ENCODE peak calls at places on chromosomes 12 and 14, in six cellular contexts. Y is activated gamma-delta T cell treated with anti-CD3 and anti-CD28 coated beads, Interleukin-2, amount 50 U/mL, for 16 hours; D is right atrium auricular region; B is lung; R is CD8-positive, alpha-beta T cell; W is activated T-cell treated with anti-CD3 and anti-CD28 coated beads, Interleukin-2, amount 50 U/mL, for 24 hours. X is an unnamed sample.

GRCh38 chr12:85626031-85626781 is 210.0 kb downstream of the RASSF9 start:
- DNase-seq in Y (no peak), D (no peak), B (no peak), R (no peak), W (no peak), X (no peak)

GRCh38 chr12:116542345-116542950 is 16.7 kb upstream of the MAP1LC3B2 start:
- DNase-seq in Y (no peak), D (no peak), B (no peak), R (no peak), W (no peak), X (no peak)

GRCh38 chr12:6662602-6662905 is 365 bp downstream of the ING4 start:
- DNase-seq in Y (no peak), D (no peak), B (no peak), R (no peak), W (no peak), X (no peak)

GRCh38 chr12:57518920-57519757 is 1.2 kb downstream of the DDIT3 start:
- DNase-seq in Y (no peak), D (no peak), B (peak), R (no peak), W (no peak), X (peak)

GRCh38 chr14:22845103-22845394 is 8.7 kb downstream of the MMP14 start:
- DNase-seq in Y (no peak), D (no peak), B (no peak), R (no peak), W (no peak), X (no peak)

GRCh38 chr14:95460647-95461478 is 55.6 kb downstream of the SYNE3 start:
- DNase-seq in Y (no peak), D (no peak), B (no peak), R (no peak), W (no peak), X (no peak)

GRCh38 chr14:68961781-68962584 is 17.1 kb downstream of the ACTN1 start:
- DNase-seq in Y (no peak), D (no peak), B (no peak), R (no peak), W (no peak), X (no peak)

GRCh38 chr12:112458751-112459150 is 40.0 kb downstream of the PTPN11 start:
- DNase-seq in Y (no peak), D (no peak), B (no peak), R (no peak), W (no peak), X (no peak)

GRCh38 chr12:46677749-46678148 is 148.0 kb downstream of the SLC38A4 start:
- DNase-seq in Y (no peak), D (no peak), B (no peak), R (no peak), W (no peak), X (no peak)

GRCh38 chr14:94028450-94028826 is 2.3 kb downstream of the OTUB2 start:
- DNase-seq in Y (peak), D (no peak), B (no peak), R (peak), W (peak), X (no peak)

GRCh38 chr12:52082988-52083637 is 3.6 kb downstream of the SMIM41 start:
- DNase-seq in Y (peak), D (peak), B (peak), R (peak), W (peak), X (no peak)

GRCh38 chr12:82912406-82912805 is 225.7 kb downstream of the TMTC2 start:
- DNase-seq in Y (no peak), D (no peak), B (no peak), R (no peak), W (no peak), X (no peak)

GRCh38 chr14:74660863-74661262 is 48.8 kb upstream of the LTBP2 start:
- DNase-seq in Y (no peak), D (no peak), B (no peak), R (no peak), W (no peak), X (no peak)

GRCh38 chr12:62543324-62543723 is 76.7 kb downstream of the MON2 start:
- DNase-seq in Y (no peak), D (no peak), B (no peak), R (no peak), W (no peak), X (no peak)

GRCh38 chr14:105300542-105301102 is at the start of gene BRF1:
- DNase-seq in Y (peak), D (peak), B (peak), R (peak), W (peak), X (peak)

GRCh38 chr14:92386637-92387036 is 63.7 kb downstream of the SLC24A4 start:
- DNase-seq in Y (no peak), D (no peak), B (peak), R (no peak), W (no peak), X (no peak)

GRCh38 chr14:103882503-103883262 is 35.3 kb upstream of the PPP1R13B start:
- DNase-seq in Y (no peak), D (no peak), B (no peak), R (no peak), W (no peak), X (peak)

GRCh38 chr14:59803052-59803451 is 67.5 kb downstream of the RTN1 start:
- DNase-seq in Y (no peak), D (no peak), B (no peak), R (no peak), W (no peak), X (no peak)

X was measured in coronary artery.